ENCODE peak calls at places on chromosomes 4 and X, in six cellular contexts. G is IMR-90, X is HCT116, L is SK-N-SH, T is A549, J is H1. C is an unnamed sample.

GRCh38 chr4:26482508-26483462 is 7.5 kb downstream of the CCKAR start:
- DNase-seq in T (no peak), L (no peak), G (no peak), J (no peak), X (no peak), C (no peak)

GRCh38 chrX:154372612-154373022 is 1.8 kb downstream of the FLNA start:
- DNase-seq in X (no peak), G (peak; percentile 65), L (no peak), J (no peak), T (peak; percentile 76), C (peak; percentile 27)

GRCh38 chrX:12970691-12971202 is 4.2 kb upstream of the TMSB4X start:
- DNase-seq in G (peak; percentile 75), L (no peak), J (no peak), X (no peak), T (no peak), C (peak; percentile 27)

GRCh38 chrX:76253432-76253831 is 80.6 kb downstream of the PBDC1 start:
- DNase-seq in G (peak; percentile 56), L (peak; percentile 24), J (no peak), T (peak; percentile 53), X (peak; percentile 18), C (peak; percentile 45)

GRCh38 chrX:133602881-133603280 is 187.6 kb upstream of the GPC4 start:
- DNase-seq in J (no peak), X (no peak), L (no peak), T (no peak), G (no peak), C (no peak)

GRCh38 chr4:8537041-8537461 is 43.1 kb upstream of the GPR78 start:
- DNase-seq in J (no peak), X (peak; percentile 58), L (no peak), G (peak; percentile 90), T (peak; percentile 53), C (peak; percentile 42)

GRCh38 chrX:115093206-115093605 is 75.8 kb upstream of the IL13RA2 start:
- DNase-seq in X (no peak), G (no peak), J (no peak), T (no peak), L (no peak), C (no peak)

GRCh38 chr4:6123976-6124375 is 76.4 kb downstream of the JAKMIP1 start:
- DNase-seq in J (no peak), T (no peak), L (no peak), X (no peak), G (no peak), C (no peak)

GRCh38 chr4:99722662-99723061 is 65.0 kb upstream of the C4orf54 start:
- DNase-seq in T (no peak), G (peak; percentile 1), J (no peak), X (no peak), L (no peak), C (no peak)

GRCh38 chrX:132786217-132786616 is 172.2 kb downstream of the HS6ST2 start:
- DNase-seq in J (no peak), G (no peak), L (no peak), T (no peak), X (no peak), C (no peak)

GRCh38 chr4:186534056-186534455 is 21.3 kb downstream of the MTNR1A start:
- DNase-seq in T (no peak), X (no peak), L (no peak), J (no peak), G (no peak), C (no peak)

GRCh38 chr4:105135746-105136145 is 10.9 kb upstream of the TET2 start:
- DNase-seq in T (no peak), G (no peak), J (no peak), X (no peak), L (no peak), C (no peak)

GRCh38 chr4:122602277-122603142 is 18.4 kb downstream of the IL21 start:
- DNase-seq in T (peak; percentile 52), X (peak; percentile 49), G (peak; percentile 54), L (peak; percentile 8), J (no peak), C (peak; percentile 36)

GRCh38 chr4:38695844-38696243 is 31.8 kb downstream of the KLF3 start:
- DNase-seq in T (no peak), G (no peak), X (no peak), J (no peak), L (no peak), C (no peak)

GRCh38 chr4:17030543-17030942 is 132.1 kb upstream of the LDB2 start:
- DNase-seq in L (no peak), X (peak; percentile 59), G (peak; percentile 96), J (no peak), T (peak; percentile 25), C (no peak)

GRCh38 chr4:87864321-87864720 is 31.6 kb downstream of the MEPE start:
- DNase-seq in G (no peak), T (no peak), J (no peak), X (no peak), L (no peak), C (no peak)
- TF ChIP-seq RAD21 in G (no peak), T (no peak), J (no peak), X (no peak), L (no peak), C (no peak)

GRCh38 chrX:135449637-135450550 is 28.1 kb downstream of the SMIM10L2A start:
- DNase-seq in G (no peak), X (no peak), T (no peak), L (no peak), J (no peak), C (no peak)

GRCh38 chrX:135453381-135453780 is 31.6 kb downstream of the SMIM10L2A start:
- DNase-seq in X (no peak), G (no peak), L (no peak), T (no peak), J (peak; percentile 52), C (no peak)

GRCh38 chrX:135454816-135455215 is 33.1 kb downstream of the SMIM10L2A start:
- DNase-seq in J (no peak), X (no peak), L (no peak), G (no peak), T (no peak), C (no peak)
- TF ChIP-seq RAD21 in J (no peak), X (no peak), L (no peak), G (no peak), T (no peak), C (no peak)

GRCh38 chrX:41382699-41383645 is 49.0 kb downstream of the DDX3X start:
- DNase-seq in J (no peak), G (peak; percentile 34), X (peak; percentile 6), T (peak; percentile 77), L (no peak), C (no peak)
- TF ChIP-seq RAD21 in J (no peak), G (no peak), X (no peak), T (no peak), L (no peak), C (no peak)

DNA sequence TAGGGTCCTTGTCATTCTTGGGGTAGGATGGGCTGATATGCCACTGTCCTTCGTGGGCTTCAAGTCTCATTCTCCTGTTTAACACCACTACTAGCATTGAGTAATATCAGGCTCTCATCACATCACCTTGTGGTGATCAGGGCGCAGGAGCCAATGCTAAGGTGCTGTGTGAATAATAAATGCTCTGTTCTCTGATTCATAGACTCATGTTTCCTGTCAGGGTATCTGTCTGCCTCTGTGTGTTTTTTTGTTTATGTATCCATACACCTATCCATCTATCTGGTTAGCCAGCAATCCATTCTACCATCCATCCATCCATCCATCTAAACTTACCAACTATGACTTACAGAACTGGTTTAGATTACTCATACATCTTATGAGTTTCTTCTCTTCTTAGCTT is 525.1 kb upstream of the ATOH1 start:
- DNase-seq in T (no peak), G (no peak), X (no peak), J (no peak), L (no peak), C (no peak)
- TF ChIP-seq RAD21 in T (no peak), G (no peak), X (no peak), J (no peak), L (no peak), C (no peak)

C was measured in HepG2.